ENCODE peak calls at places on chromosome 13, in four cellular contexts. F is astrocyte of the hippocampus; I is ELR; V is activated naive CD4-positive, alpha-beta T cell. K is an unnamed sample.

GRCh38 chr13:30898721-30899188 is 7.3 kb upstream of the MEDAG start:
- DNase-seq in F (peak), I (peak), V (no peak), K (peak)

GRCh38 chr13:43023244-43023931 is at the start of gene DNAJC15:
- DNase-seq in F (peak), I (peak), V (peak), K (peak)

GRCh38 chr13:112846411-112847115 is 122.5 kb upstream of the MCF2L start:
- DNase-seq in F (no peak), I (no peak), V (no peak), K (no peak)

GRCh38 chr13:66407159-66407558 is 823.0 kb downstream of the PCDH9 start:
- DNase-seq in F (peak), I (no peak), V (no peak), K (peak)

GRCh38 chr13:67069117-67069767 is 160.9 kb downstream of the PCDH9 start:
- DNase-seq in F (no peak), I (peak), V (no peak), K (no peak)

GRCh38 chr13:29581666-29582065 is 13.8 kb downstream of the SLC7A1 start:
- DNase-seq in F (peak), I (no peak), V (no peak), K (peak)

GRCh38 chr13:26614721-26615120 is 57.2 kb downstream of the WASF3 start:
- DNase-seq in F (no peak), I (no peak), V (no peak), K (no peak)

GRCh38 chr13:75876371-75877050 is 240.4 kb downstream of the LMO7 start:
- DNase-seq in F (peak), I (peak), V (peak), K (peak)

GRCh38 chr13:51549050-51549449 is 35.2 kb upstream of the WDFY2 start:
- DNase-seq in F (no peak), I (no peak), V (no peak), K (peak)

GRCh38 chr13:43935878-43936277 is 56.2 kb downstream of the LACC1 start:
- DNase-seq in F (no peak), I (no peak), V (no peak), K (no peak)

GRCh38 chr13:111421216-111421615 is 100.8 kb downstream of the TEX29 start:
- DNase-seq in F (no peak), I (no peak), V (no peak), K (no peak)

GRCh38 chr13:113978741-113979481 is 5.0 kb upstream of the C13orf46 start:
- DNase-seq in F (no peak), I (no peak), V (no peak), K (no peak)

GRCh38 chr13:74158028-74158427 is 23.8 kb upstream of the KLF12 start:
- DNase-seq in F (no peak), I (no peak), V (no peak), K (peak)

GRCh38 chr13:75935805-75936204 is 299.7 kb downstream of the LMO7 start:
- DNase-seq in F (no peak), I (no peak), V (no peak), K (no peak)

GRCh38 chr13:51797664-51798488 is 6.1 kb downstream of the DHRS12 start:
- DNase-seq in F (peak), I (peak), V (peak), K (peak)

GRCh38 chr13:96089749-96090239 is at the start of gene HS6ST3:
- DNase-seq in F (peak), I (peak), V (no peak), K (no peak)

GRCh38 chr13:99982741-99983400 is 1.3 kb downstream of the ZIC2 start:
- DNase-seq in F (peak), I (no peak), V (no peak), K (no peak)

GRCh38 chr13:29239653-29240525 is 355.6 kb downstream of the SLC7A1 start:
- DNase-seq in F (no peak), I (no peak), V (no peak), K (no peak)

GRCh38 chr13:112875627-112876026 is 93.4 kb upstream of the MCF2L start:
- DNase-seq in F (no peak), I (no peak), V (no peak), K (no peak)

GRCh38 chr13:51644649-51645048 is 60.4 kb downstream of the WDFY2 start:
- DNase-seq in F (peak), I (peak), V (no peak), K (peak)

GRCh38 chr13:66076417-66076816 is 1153.7 kb downstream of the PCDH9 start:
- DNase-seq in F (peak), I (peak), V (no peak), K (no peak)